ENCODE peak calls at places on chromosomes 2 and 18, in seven cellular contexts. One of them, this sample, is unnamed.

GRCh38 chr2:239154971-239155805 is 245.6 kb downstream of the HDAC4 start:
- DNase-seq in OCI-LY7: no peak
- DNase-seq in NT2/D1: no peak
- DNase-seq in astrocyte of the cerebellum: no peak
- DNase-seq in IMR-90: no peak
- DNase-seq in AG09309: no peak
- DNase-seq in AG10803: no peak
- DNase-seq in this sample: no peak

GRCh38 chr2:177753682-177754475 is 318.7 kb downstream of the PDE11A start:
- DNase-seq in NT2/D1: peak
- DNase-seq in astrocyte of the cerebellum: peak
- DNase-seq in IMR-90: peak
- DNase-seq in AG09309: peak
- DNase-seq in AG10803: peak
- DNase-seq in OCI-LY7: peak
- DNase-seq in this sample: peak

GRCh38 chr2:25274868-25275574 is 66.7 kb downstream of the DNMT3A start:
- DNase-seq in astrocyte of the cerebellum: no peak
- DNase-seq in IMR-90: peak
- DNase-seq in AG10803: no peak
- DNase-seq in OCI-LY7: no peak
- DNase-seq in AG09309: no peak
- DNase-seq in NT2/D1: no peak
- DNase-seq in this sample: no peak

GRCh38 chr2:15634846-15635490 is 43.3 kb downstream of the DDX1 start:
- DNase-seq in AG09309: no peak
- DNase-seq in OCI-LY7: no peak
- DNase-seq in AG10803: peak
- DNase-seq in NT2/D1: no peak
- DNase-seq in astrocyte of the cerebellum: no peak
- DNase-seq in IMR-90: no peak
- DNase-seq in this sample: no peak

GRCh38 chr18:46748466-46748865 is 8.4 kb downstream of the ST8SIA5 start:
- DNase-seq in AG09309: no peak
- DNase-seq in astrocyte of the cerebellum: no peak
- DNase-seq in AG10803: no peak
- DNase-seq in IMR-90: no peak
- DNase-seq in OCI-LY7: no peak
- DNase-seq in NT2/D1: no peak
- DNase-seq in this sample: no peak

GRCh38 chr18:48979944-48980890 is 29.5 kb upstream of the SMAD7 start:
- DNase-seq in astrocyte of the cerebellum: no peak
- DNase-seq in OCI-LY7: no peak
- DNase-seq in AG09309: no peak
- DNase-seq in AG10803: peak
- DNase-seq in NT2/D1: no peak
- DNase-seq in IMR-90: peak
- DNase-seq in this sample: no peak

GRCh38 chr18:51100371-51101000 is 70.5 kb downstream of the SMAD4 start:
- DNase-seq in IMR-90: no peak
- DNase-seq in NT2/D1: no peak
- DNase-seq in astrocyte of the cerebellum: no peak
- DNase-seq in AG09309: no peak
- DNase-seq in AG10803: no peak
- DNase-seq in OCI-LY7: no peak
- DNase-seq in this sample: no peak

GRCh38 chr18:36419913-36420531 is 122.5 kb downstream of the FHOD3 start:
- DNase-seq in NT2/D1: no peak
- DNase-seq in astrocyte of the cerebellum: no peak
- DNase-seq in AG10803: peak
- DNase-seq in OCI-LY7: peak
- DNase-seq in AG09309: no peak
- DNase-seq in IMR-90: peak
- DNase-seq in this sample: no peak

GRCh38 chr2:200252661-200253067 is 53.8 kb upstream of the SPATS2L start:
- DNase-seq in astrocyte of the cerebellum: no peak
- DNase-seq in NT2/D1: no peak
- DNase-seq in AG09309: peak
- DNase-seq in AG10803: peak
- DNase-seq in IMR-90: peak
- DNase-seq in OCI-LY7: no peak
- DNase-seq in this sample: no peak
- H3K4me3 ChIP-seq in astrocyte of the cerebellum: no peak
- H3K4me3 ChIP-seq in NT2/D1: no peak
- H3K4me3 ChIP-seq in AG09309: peak
- H3K4me3 ChIP-seq in AG10803: peak
- H3K4me3 ChIP-seq in IMR-90: no peak
- H3K4me3 ChIP-seq in OCI-LY7: no peak
- H3K4me3 ChIP-seq in this sample: no peak

DNA sequence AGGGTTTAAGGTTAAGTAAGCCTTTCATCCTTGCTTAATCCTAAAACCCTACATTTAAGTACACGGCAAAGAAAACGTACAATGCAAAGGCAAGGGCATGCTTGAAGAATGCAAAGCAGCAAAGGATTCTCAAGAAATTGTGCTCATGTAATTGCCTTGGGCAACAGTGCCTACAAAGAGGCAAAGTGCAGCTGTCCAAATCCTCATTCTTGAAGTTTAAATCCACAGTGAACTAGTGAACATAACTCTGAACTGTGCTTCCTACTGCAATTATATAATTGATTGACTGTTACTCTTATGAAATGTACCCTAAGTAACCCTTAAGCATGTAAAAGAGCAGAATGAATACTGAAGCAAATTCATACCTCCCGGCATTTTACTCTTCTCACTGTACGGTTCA is 85.4 kb downstream of the MAP3K20 start:
- DNase-seq in AG09309: no peak
- DNase-seq in OCI-LY7: no peak
- DNase-seq in IMR-90: peak
- DNase-seq in AG10803: no peak
- DNase-seq in astrocyte of the cerebellum: no peak
- DNase-seq in NT2/D1: no peak
- DNase-seq in this sample: peak
- H3K4me3 ChIP-seq in AG09309: no peak
- H3K4me3 ChIP-seq in OCI-LY7: no peak
- H3K4me3 ChIP-seq in IMR-90: no peak
- H3K4me3 ChIP-seq in AG10803: no peak
- H3K4me3 ChIP-seq in astrocyte of the cerebellum: no peak
- H3K4me3 ChIP-seq in NT2/D1: no peak
- H3K4me3 ChIP-seq in this sample: no peak

GRCh38 chr18:32772580-32773186 is at the start of gene KLHL14:
- DNase-seq in OCI-LY7: peak
- DNase-seq in AG09309: no peak
- DNase-seq in AG10803: no peak
- DNase-seq in astrocyte of the cerebellum: no peak
- DNase-seq in NT2/D1: no peak
- DNase-seq in IMR-90: no peak
- DNase-seq in this sample: no peak
- H3K4me3 ChIP-seq in OCI-LY7: peak
- H3K4me3 ChIP-seq in AG09309: no peak
- H3K4me3 ChIP-seq in AG10803: no peak
- H3K4me3 ChIP-seq in astrocyte of the cerebellum: peak
- H3K4me3 ChIP-seq in NT2/D1: peak
- H3K4me3 ChIP-seq in IMR-90: no peak
- H3K4me3 ChIP-seq in this sample: peak

DNA sequence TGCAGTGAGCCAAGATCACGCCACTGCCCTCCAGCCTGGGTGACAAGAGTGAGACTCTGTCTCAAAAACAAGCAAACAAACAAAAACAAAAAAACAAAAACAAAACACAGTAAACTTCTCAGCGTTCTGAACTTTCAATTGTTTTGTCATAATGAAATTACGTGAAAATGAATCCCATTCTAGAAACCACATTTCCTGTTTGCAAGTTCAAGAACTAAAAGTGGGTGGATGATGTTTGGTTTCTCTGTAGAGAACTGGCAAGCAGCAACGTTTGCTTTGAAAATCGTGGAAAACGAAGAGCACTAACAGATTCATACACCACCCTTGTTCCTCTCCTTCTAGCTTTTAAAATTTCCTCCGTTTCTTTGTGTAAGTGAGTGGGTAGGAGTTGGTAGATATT is 226.1 kb upstream of the LYPD1 start:
- DNase-seq in OCI-LY7: no peak
- DNase-seq in astrocyte of the cerebellum: no peak
- DNase-seq in NT2/D1: no peak
- DNase-seq in AG10803: no peak
- DNase-seq in AG09309: no peak
- DNase-seq in IMR-90: no peak
- DNase-seq in this sample: no peak
- H3K4me3 ChIP-seq in OCI-LY7: no peak
- H3K4me3 ChIP-seq in astrocyte of the cerebellum: no peak
- H3K4me3 ChIP-seq in NT2/D1: no peak
- H3K4me3 ChIP-seq in AG10803: no peak
- H3K4me3 ChIP-seq in AG09309: no peak
- H3K4me3 ChIP-seq in IMR-90: no peak
- H3K4me3 ChIP-seq in this sample: no peak

DNA sequence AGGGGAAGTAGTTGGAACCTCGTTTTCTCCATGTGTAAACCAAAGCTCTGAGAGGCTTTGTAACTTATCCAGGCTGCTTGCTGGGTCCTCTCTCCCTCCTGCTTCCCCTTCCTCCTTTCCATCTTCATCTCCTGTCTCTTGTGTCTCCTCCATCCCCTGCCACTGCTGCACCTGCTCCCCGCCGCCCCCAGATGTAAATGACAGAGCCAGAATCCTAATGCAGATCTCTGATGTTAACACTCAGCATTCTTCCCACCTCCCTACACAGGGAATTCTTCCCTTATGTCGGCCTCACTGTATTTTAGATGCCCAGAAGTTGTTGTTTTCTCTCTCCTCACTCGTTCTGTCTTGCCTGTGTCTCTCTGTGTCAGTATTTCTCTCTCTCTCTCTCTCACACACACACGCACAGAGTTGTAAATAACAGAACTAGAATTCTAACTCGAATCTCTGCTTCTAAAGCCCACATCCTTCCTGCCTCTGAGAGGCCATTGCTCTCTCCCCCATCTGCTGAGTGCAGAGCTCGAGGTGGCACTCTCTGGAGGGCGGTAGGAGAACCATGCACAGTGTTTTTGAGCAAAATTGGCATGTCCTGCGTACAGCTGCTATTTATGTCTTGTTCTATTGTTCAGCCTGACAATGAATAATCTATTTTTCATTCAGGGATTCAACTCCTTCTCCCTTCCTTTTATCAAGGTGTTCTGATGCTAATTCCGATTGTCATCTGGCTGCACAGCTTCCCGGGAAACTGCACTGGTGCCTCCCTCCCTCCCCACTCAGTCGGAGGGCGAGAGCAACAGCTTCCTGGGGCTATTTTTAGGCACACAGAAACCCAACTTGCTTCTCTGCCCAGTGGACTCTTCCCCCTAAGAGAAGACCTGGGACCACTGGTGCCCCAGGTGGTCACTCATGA is 219.9 kb downstream of the SH3RF3 start:
- DNase-seq in OCI-LY7: no peak
- DNase-seq in IMR-90: no peak
- DNase-seq in AG10803: no peak
- DNase-seq in astrocyte of the cerebellum: no peak
- DNase-seq in AG09309: no peak
- DNase-seq in NT2/D1: no peak
- DNase-seq in this sample: no peak
- H3K4me3 ChIP-seq in OCI-LY7: no peak
- H3K4me3 ChIP-seq in IMR-90: no peak
- H3K4me3 ChIP-seq in AG10803: no peak
- H3K4me3 ChIP-seq in astrocyte of the cerebellum: no peak
- H3K4me3 ChIP-seq in AG09309: no peak
- H3K4me3 ChIP-seq in NT2/D1: no peak
- H3K4me3 ChIP-seq in this sample: no peak

GRCh38 chr2:71864085-71864484 is 283.6 kb downstream of the CYP26B1 start:
- DNase-seq in AG09309: no peak
- DNase-seq in IMR-90: no peak
- DNase-seq in NT2/D1: no peak
- DNase-seq in OCI-LY7: no peak
- DNase-seq in AG10803: no peak
- DNase-seq in astrocyte of the cerebellum: no peak
- DNase-seq in this sample: no peak

GRCh38 chr2:71861186-71862160 is 286.2 kb downstream of the CYP26B1 start:
- DNase-seq in astrocyte of the cerebellum: no peak
- DNase-seq in NT2/D1: no peak
- DNase-seq in AG10803: no peak
- DNase-seq in IMR-90: no peak
- DNase-seq in OCI-LY7: no peak
- DNase-seq in AG09309: no peak
- DNase-seq in this sample: no peak

GRCh38 chr2:71860381-71860926 is 287.2 kb downstream of the CYP26B1 start:
- DNase-seq in AG10803: no peak
- DNase-seq in astrocyte of the cerebellum: no peak
- DNase-seq in OCI-LY7: no peak
- DNase-seq in IMR-90: no peak
- DNase-seq in AG09309: no peak
- DNase-seq in NT2/D1: no peak
- DNase-seq in this sample: no peak

GRCh38 chr2:71863338-71863737 is 284.3 kb downstream of the CYP26B1 start:
- DNase-seq in AG10803: no peak
- DNase-seq in IMR-90: no peak
- DNase-seq in OCI-LY7: no peak
- DNase-seq in AG09309: no peak
- DNase-seq in astrocyte of the cerebellum: no peak
- DNase-seq in NT2/D1: no peak
- DNase-seq in this sample: no peak

DNA sequence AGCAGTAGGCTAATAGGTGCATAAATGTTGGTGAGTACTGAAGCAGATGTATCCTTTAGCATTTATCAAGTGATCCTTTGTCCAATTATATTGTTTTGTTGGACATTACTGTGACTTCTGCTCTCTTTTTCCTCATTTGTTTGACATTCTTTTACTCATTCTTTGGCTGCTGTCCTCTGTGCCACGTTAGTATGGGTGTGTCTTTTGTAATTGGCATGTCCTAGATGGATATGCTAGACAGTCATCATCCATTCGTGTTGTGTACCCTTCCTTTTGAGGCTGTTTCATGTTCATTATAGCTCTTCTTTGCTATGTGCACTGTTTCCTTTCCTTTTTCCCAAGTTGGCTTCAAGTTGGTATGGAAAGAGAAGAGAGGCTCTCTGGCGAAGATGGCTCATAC is 284.7 kb downstream of the CYP26B1 start:
- DNase-seq in AG09309: no peak
- DNase-seq in AG10803: no peak
- DNase-seq in NT2/D1: no peak
- DNase-seq in IMR-90: no peak
- DNase-seq in OCI-LY7: no peak
- DNase-seq in astrocyte of the cerebellum: no peak
- DNase-seq in this sample: no peak
- H3K4me3 ChIP-seq in AG09309: no peak
- H3K4me3 ChIP-seq in AG10803: no peak
- H3K4me3 ChIP-seq in NT2/D1: no peak
- H3K4me3 ChIP-seq in IMR-90: no peak
- H3K4me3 ChIP-seq in OCI-LY7: no peak
- H3K4me3 ChIP-seq in astrocyte of the cerebellum: no peak
- H3K4me3 ChIP-seq in this sample: no peak